ENCODE peak calls at places on chromosomes 6 and 20, in four cellular contexts. M is GM13977, R is nucleus accumbens, U is GM23338. I is an unnamed sample.

GRCh38 chr6:22053385-22053997 is 243.3 kb downstream of the PRL start:
- DNase-seq in M (no peak), R (no peak), U (no peak), I (no peak)

GRCh38 chr6:3266170-3266569 is 7.4 kb downstream of the PSMG4 start:
- DNase-seq in M (no peak), R (no peak), U (no peak), I (no peak)

GRCh38 chr20:12605751-12606150 is 403.0 kb upstream of the SPTLC3 start:
- DNase-seq in M (no peak), R (no peak), U (no peak), I (no peak)

GRCh38 chr6:140043762-140044378 is 669.4 kb upstream of the CITED2 start:
- DNase-seq in M (no peak), R (no peak), U (no peak), I (no peak)

GRCh38 chr6:45650527-45651135 is 272.9 kb upstream of the SUPT3H start:
- DNase-seq in M (no peak), R (no peak), U (no peak), I (no peak)

GRCh38 chr6:168371989-168372711 is 52.6 kb upstream of the DACT2 start:
- DNase-seq in M (no peak), R (no peak), U (no peak), I (no peak)

GRCh38 chr6:153702671-153703070 is 336.4 kb upstream of the OPRM1 start:
- DNase-seq in M (no peak), R (no peak), U (no peak), I (no peak)

GRCh38 chr20:51398552-51398951 is 144.0 kb downstream of the NFATC2 start:
- DNase-seq in M (no peak), R (no peak), U (no peak), I (no peak)

GRCh38 chr6:23633986-23634385 is 492.0 kb upstream of the NRSN1 start:
- DNase-seq in M (no peak), R (peak), U (no peak), I (no peak)

GRCh38 chr6:31126416-31127175 is 6.3 kb upstream of the CDSN start:
- DNase-seq in M (no peak), R (no peak), U (no peak), I (no peak)

GRCh38 chr20:1822564-1823420 is 72.4 kb upstream of the SIRPA start:
- DNase-seq in M (no peak), R (no peak), U (no peak), I (no peak)

GRCh38 chr6:79065232-79065631 is 12.8 kb downstream of the PHIP start:
- DNase-seq in M (no peak), R (no peak), U (no peak), I (no peak)

GRCh38 chr6:154257074-154257473 is 99.5 kb downstream of the IPCEF1 start:
- DNase-seq in M (no peak), R (no peak), U (no peak), I (no peak)

GRCh38 chr20:4666001-4666470 is 55.7 kb upstream of the PRND start:
- DNase-seq in M (no peak), R (no peak), U (no peak), I (no peak)

GRCh38 chr6:147553099-147553498 is 44.6 kb downstream of the SAMD5 start:
- DNase-seq in M (no peak), R (no peak), U (no peak), I (no peak)

GRCh38 chr20:50304883-50305635 is 114.4 kb downstream of the CEBPB start:
- DNase-seq in M (no peak), R (no peak), U (no peak), I (no peak)

GRCh38 chr6:42791706-42792320 is 10.0 kb downstream of the BICRAL start:
- DNase-seq in M (no peak), R (no peak), U (no peak), I (no peak)

GRCh38 chr6:12136905-12137304 is 124.8 kb downstream of the HIVEP1 start:
- DNase-seq in M (no peak), R (no peak), U (no peak), I (no peak)

GRCh38 chr6:107264357-107264831 is 149.1 kb upstream of the BEND3 start:
- DNase-seq in M (no peak), R (no peak), U (no peak), I (no peak)

GRCh38 chr20:25076731-25077609 is 5.0 kb downstream of the VSX1 start:
- DNase-seq in M (peak), R (no peak), U (peak), I (no peak)

GRCh38 chr6:130050230-130050629 is 31.8 kb downstream of the L3MBTL3 start:
- DNase-seq in M (no peak), R (no peak), U (no peak), I (no peak)

GRCh38 chr6:17303444-17303843 is 22.3 kb downstream of the RBM24 start:
- DNase-seq in M (no peak), R (no peak), U (no peak), I (peak)

GRCh38 chr20:62605996-62606395 is 36.3 kb upstream of the SLCO4A1 start:
- DNase-seq in M (no peak), R (no peak), U (no peak), I (no peak)

GRCh38 chr6:30880563-30881252 is 3.6 kb upstream of the DDR1 start:
- DNase-seq in M (no peak), R (peak), U (peak), I (no peak)

GRCh38 chr20:64233725-64234124 is 21.8 kb upstream of the PCMTD2 start:
- DNase-seq in M (no peak), R (no peak), U (no peak), I (no peak)

GRCh38 chr6:449057-449430 is 57.5 kb downstream of the IRF4 start:
- DNase-seq in M (no peak), R (no peak), U (no peak), I (no peak)

GRCh38 chr6:87421576-87421975 is 13.8 kb downstream of the CFAP206 start:
- DNase-seq in M (no peak), R (no peak), U (no peak), I (no peak)

GRCh38 chr6:138567052-138567451 is 67.8 kb upstream of the NHSL1 start:
- DNase-seq in M (no peak), R (no peak), U (no peak), I (no peak)

GRCh38 chr6:163098827-163099469 is 315.6 kb upstream of the QKI start:
- DNase-seq in M (no peak), R (peak), U (peak), I (no peak)

GRCh38 chr6:37630281-37630799 is 67.3 kb downstream of the MDGA1 start:
- DNase-seq in M (no peak), R (no peak), U (no peak), I (no peak)

GRCh38 chr6:24428615-24429014 is 25.9 kb downstream of the MRS2 start:
- DNase-seq in M (no peak), R (no peak), U (no peak), I (no peak)

GRCh38 chr20:2693996-2694471 is 1.5 kb downstream of the EBF4 start:
- DNase-seq in M (no peak), R (no peak), U (peak), I (no peak)

GRCh38 chr6:75204959-75205775 is 686 bp downstream of the COL12A1 start:
- DNase-seq in M (peak), R (no peak), U (peak), I (no peak)